ENCODE peak calls at places on chromosomes 2 and 18, in ten cellular contexts. F, W, Q, B, U, S, N, A, R and M are unnamed samples.

GRCh38 chr2:85806358-85807118 is 52.7 kb downstream of the ATOH8 start:
- DNase-seq in F (no peak), W (no peak), Q (no peak), B (peak), U (no peak), S (no peak), N (no peak), A (no peak), R (no peak), M (no peak)

GRCh38 chr2:164706522-164706921 is 85.2 kb upstream of the GRB14 start:
- DNase-seq in F (no peak), W (peak), Q (no peak), B (no peak), U (no peak), S (no peak), N (no peak), A (no peak), R (no peak), M (no peak)

GRCh38 chr2:3626118-3626816 is 31.4 kb downstream of the COLEC11 start:
- DNase-seq in F (no peak), W (no peak), Q (no peak), B (no peak), U (no peak), S (no peak), N (no peak), A (no peak), R (no peak), M (no peak)

GRCh38 chr2:144374163-144374661 is 145.7 kb downstream of the ZEB2 start:
- DNase-seq in F (no peak), W (no peak), Q (no peak), B (no peak), U (no peak), S (peak), N (no peak), A (no peak), R (peak), M (no peak)

GRCh38 chr2:30305235-30305634 is 73.9 kb downstream of the LBH start:
- DNase-seq in F (no peak), W (peak), Q (no peak), B (no peak), U (no peak), S (peak), N (no peak), A (no peak), R (no peak), M (no peak)

GRCh38 chr2:10076511-10076910 is 3.7 kb downstream of the CYS1 start:
- DNase-seq in F (no peak), W (no peak), Q (no peak), B (no peak), U (no peak), S (no peak), N (no peak), A (no peak), R (no peak), M (no peak)

GRCh38 chr2:161104054-161104553 is 56.1 kb upstream of the TANK start:
- DNase-seq in F (peak), W (no peak), Q (no peak), B (no peak), U (no peak), S (no peak), N (no peak), A (no peak), R (no peak), M (no peak)

GRCh38 chr18:48780151-48781001 is 170.4 kb downstream of the SMAD7 start:
- DNase-seq in F (no peak), W (no peak), Q (no peak), B (no peak), U (no peak), S (peak), N (no peak), A (no peak), R (no peak), M (no peak)

GRCh38 chr2:233476651-233477547 is 89.7 kb downstream of the USP40 start:
- DNase-seq in F (no peak), W (no peak), Q (no peak), B (no peak), U (no peak), S (no peak), N (no peak), A (no peak), R (no peak), M (no peak)

GRCh38 chr2:134453973-134454372 is 200.1 kb downstream of the MGAT5 start:
- DNase-seq in F (no peak), W (no peak), Q (no peak), B (no peak), U (no peak), S (no peak), N (no peak), A (no peak), R (no peak), M (no peak)

GRCh38 chr2:107801498-107801897 is 25.2 kb upstream of the RGPD4 start:
- DNase-seq in F (no peak), W (no peak), Q (no peak), B (no peak), U (no peak), S (no peak), N (peak), A (no peak), R (no peak), M (no peak)